ENCODE peak calls at places on chromosomes 13 and 19, in eight cellular contexts. One of them, this sample, is unnamed.

GRCh38 chr19:14073232-14073924 is 792 bp downstream of the MISP3 start:
- DNase-seq in psoas muscle: peak; percentile 83
- DNase-seq in body of pancreas: peak; percentile 81
- DNase-seq in effector memory CD4-positive, alpha-beta T cell: peak; percentile 63
- DNase-seq in GM06990: peak; percentile 85
- DNase-seq in BJ: no peak
- DNase-seq in SK-N-SH: peak; percentile 92
- DNase-seq in hepatocyte: peak; percentile 91
- DNase-seq in this sample: peak; percentile 92

GRCh38 chr13:50909605-50910482 is at the start of gene RNASEH2B:
- DNase-seq in effector memory CD4-positive, alpha-beta T cell: peak; percentile 59
- DNase-seq in BJ: no peak
- DNase-seq in body of pancreas: peak; percentile 65
- DNase-seq in GM06990: peak; percentile 93
- DNase-seq in SK-N-SH: peak; percentile 89
- DNase-seq in hepatocyte: peak; percentile 79
- DNase-seq in psoas muscle: peak; percentile 73
- DNase-seq in this sample: peak; percentile 81

GRCh38 chr13:24040835-24041234 is 119.7 kb upstream of the SPATA13 start:
- DNase-seq in effector memory CD4-positive, alpha-beta T cell: no peak
- DNase-seq in BJ: no peak
- DNase-seq in SK-N-SH: no peak
- DNase-seq in hepatocyte: no peak
- DNase-seq in psoas muscle: no peak
- DNase-seq in GM06990: no peak
- DNase-seq in body of pancreas: no peak
- DNase-seq in this sample: peak; percentile 72

GRCh38 chr19:44303976-44304568 is 753 bp downstream of the ZNF235 start:
- DNase-seq in psoas muscle: no peak
- DNase-seq in SK-N-SH: peak; percentile 62
- DNase-seq in body of pancreas: no peak
- DNase-seq in hepatocyte: peak; percentile 39
- DNase-seq in BJ: peak; percentile 24
- DNase-seq in GM06990: no peak
- DNase-seq in effector memory CD4-positive, alpha-beta T cell: no peak
- DNase-seq in this sample: peak; percentile 60

GRCh38 chr13:113527272-113527958 is 36.9 kb upstream of the DCUN1D2 start:
- DNase-seq in psoas muscle: no peak
- DNase-seq in SK-N-SH: no peak
- DNase-seq in hepatocyte: no peak
- DNase-seq in body of pancreas: no peak
- DNase-seq in GM06990: no peak
- DNase-seq in BJ: no peak
- DNase-seq in effector memory CD4-positive, alpha-beta T cell: no peak
- DNase-seq in this sample: no peak

GRCh38 chr13:101552797-101553196 is 100.3 kb downstream of the ITGBL1 start:
- DNase-seq in hepatocyte: no peak
- DNase-seq in psoas muscle: no peak
- DNase-seq in BJ: peak; percentile 41
- DNase-seq in SK-N-SH: no peak
- DNase-seq in effector memory CD4-positive, alpha-beta T cell: no peak
- DNase-seq in body of pancreas: no peak
- DNase-seq in GM06990: no peak
- DNase-seq in this sample: no peak

GRCh38 chr19:961866-962620 is 22.1 kb upstream of the WDR18 start:
- DNase-seq in BJ: no peak
- DNase-seq in effector memory CD4-positive, alpha-beta T cell: no peak
- DNase-seq in GM06990: no peak
- DNase-seq in SK-N-SH: no peak
- DNase-seq in hepatocyte: peak; percentile 89
- DNase-seq in body of pancreas: no peak
- DNase-seq in psoas muscle: no peak
- DNase-seq in this sample: no peak

GRCh38 chr13:80010846-80011245 is 330.1 kb downstream of the SPRY2 start:
- DNase-seq in effector memory CD4-positive, alpha-beta T cell: no peak
- DNase-seq in GM06990: no peak
- DNase-seq in BJ: no peak
- DNase-seq in SK-N-SH: no peak
- DNase-seq in psoas muscle: no peak
- DNase-seq in body of pancreas: no peak
- DNase-seq in hepatocyte: no peak
- DNase-seq in this sample: no peak

GRCh38 chr13:109394311-109394988 is 391.9 kb downstream of the IRS2 start:
- DNase-seq in effector memory CD4-positive, alpha-beta T cell: no peak
- DNase-seq in psoas muscle: no peak
- DNase-seq in SK-N-SH: no peak
- DNase-seq in GM06990: no peak
- DNase-seq in body of pancreas: no peak
- DNase-seq in BJ: no peak
- DNase-seq in hepatocyte: no peak
- DNase-seq in this sample: no peak

GRCh38 chr19:12801466-12802266 is at the start of the genes PRDX2 and THSD8:
- DNase-seq in hepatocyte: peak; percentile 92
- DNase-seq in psoas muscle: peak; percentile 86
- DNase-seq in effector memory CD4-positive, alpha-beta T cell: peak; percentile 59
- DNase-seq in BJ: no peak
- DNase-seq in GM06990: peak; percentile 92
- DNase-seq in body of pancreas: peak; percentile 90
- DNase-seq in SK-N-SH: peak; percentile 94
- DNase-seq in this sample: peak; percentile 93

GRCh38 chr19:31351212-31352193 is 2.3 kb upstream of the TSHZ3 start:
- DNase-seq in BJ: no peak
- DNase-seq in GM06990: no peak
- DNase-seq in effector memory CD4-positive, alpha-beta T cell: no peak
- DNase-seq in body of pancreas: no peak
- DNase-seq in psoas muscle: peak; percentile 39
- DNase-seq in SK-N-SH: peak; percentile 74
- DNase-seq in hepatocyte: peak; percentile 45
- DNase-seq in this sample: peak; percentile 68

GRCh38 chr13:30835442-30835841 is 70.6 kb upstream of the MEDAG start:
- DNase-seq in BJ: no peak
- DNase-seq in hepatocyte: peak; percentile 75
- DNase-seq in body of pancreas: no peak
- DNase-seq in psoas muscle: no peak
- DNase-seq in GM06990: no peak
- DNase-seq in SK-N-SH: no peak
- DNase-seq in effector memory CD4-positive, alpha-beta T cell: no peak
- DNase-seq in this sample: no peak

GRCh38 chr19:5042556-5042955 is 73.6 kb downstream of the KDM4B start:
- DNase-seq in hepatocyte: no peak
- DNase-seq in psoas muscle: no peak
- DNase-seq in effector memory CD4-positive, alpha-beta T cell: no peak
- DNase-seq in BJ: no peak
- DNase-seq in body of pancreas: no peak
- DNase-seq in GM06990: no peak
- DNase-seq in SK-N-SH: no peak
- DNase-seq in this sample: peak; percentile 43
- H3K36me3 ChIP-seq in hepatocyte: no peaks in the 10 kb centered on the region
- H3K36me3 ChIP-seq in psoas muscle: peaks cover 25% of the 10 kb centered on the region
- H3K36me3 ChIP-seq in effector memory CD4-positive, alpha-beta T cell: peaks cover 30% of the 10 kb centered on the region
- H3K36me3 ChIP-seq in BJ: peaks cover 45% of the 10 kb centered on the region
- H3K36me3 ChIP-seq in body of pancreas: peaks cover 6% of the 10 kb centered on the region
- H3K36me3 ChIP-seq in GM06990: peaks cover 20% of the 10 kb centered on the region
- H3K36me3 ChIP-seq in SK-N-SH: peaks cover 26% of the 10 kb centered on the region
- H3K36me3 ChIP-seq in this sample: no peaks in the 10 kb centered on the region

GRCh38 chr19:6417713-6418561 is 6.7 kb downstream of the KHSRP start:
- DNase-seq in SK-N-SH: peak; percentile 84
- DNase-seq in GM06990: no peak
- DNase-seq in effector memory CD4-positive, alpha-beta T cell: no peak
- DNase-seq in psoas muscle: no peak
- DNase-seq in body of pancreas: no peak
- DNase-seq in BJ: no peak
- DNase-seq in hepatocyte: no peak
- DNase-seq in this sample: peak; percentile 66
- H3K36me3 ChIP-seq in SK-N-SH: peaks cover 84% of the 10 kb centered on the region
- H3K36me3 ChIP-seq in GM06990: peaks cover 57% of the 10 kb centered on the region
- H3K36me3 ChIP-seq in effector memory CD4-positive, alpha-beta T cell: peaks cover 79% of the 10 kb centered on the region
- H3K36me3 ChIP-seq in psoas muscle: peaks cover 93% of the 10 kb centered on the region
- H3K36me3 ChIP-seq in body of pancreas: peaks cover 33% of the 10 kb centered on the region
- H3K36me3 ChIP-seq in BJ: peaks cover 56% of the 10 kb centered on the region
- H3K36me3 ChIP-seq in hepatocyte: no peaks in the 10 kb centered on the region
- H3K36me3 ChIP-seq in this sample: no peaks in the 10 kb centered on the region

DNA sequence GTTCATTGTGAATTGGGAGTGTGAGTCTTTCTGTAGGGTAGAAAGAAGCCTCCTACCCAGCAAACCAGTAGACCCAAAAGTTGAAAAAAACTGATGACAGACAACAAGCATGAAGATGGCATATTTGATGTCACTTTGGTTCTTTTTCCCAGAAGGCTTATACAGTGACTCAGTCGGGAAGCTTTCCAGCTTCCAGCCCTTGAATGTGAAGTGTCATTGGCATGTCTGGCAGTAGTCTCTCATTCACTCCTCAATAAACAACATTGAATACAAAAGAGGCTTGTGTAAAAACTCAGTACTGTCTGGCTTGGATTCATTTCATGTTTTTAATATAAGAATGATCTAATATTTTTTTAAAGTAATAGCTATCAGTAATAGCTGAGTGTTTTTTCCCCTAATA is 68.7 kb downstream of the IPO5 start:
- DNase-seq in effector memory CD4-positive, alpha-beta T cell: no peak
- DNase-seq in BJ: peak; percentile 51
- DNase-seq in body of pancreas: no peak
- DNase-seq in SK-N-SH: no peak
- DNase-seq in psoas muscle: no peak
- DNase-seq in hepatocyte: no peak
- DNase-seq in GM06990: no peak
- DNase-seq in this sample: no peak
- H3K36me3 ChIP-seq in effector memory CD4-positive, alpha-beta T cell: peaks cover 33% of the 10 kb centered on the region
- H3K36me3 ChIP-seq in BJ: peaks cover 6% of the 10 kb centered on the region
- H3K36me3 ChIP-seq in body of pancreas: peaks cover 17% of the 10 kb centered on the region
- H3K36me3 ChIP-seq in SK-N-SH: peaks cover 61% of the 10 kb centered on the region
- H3K36me3 ChIP-seq in psoas muscle: peaks cover 72% of the 10 kb centered on the region
- H3K36me3 ChIP-seq in hepatocyte: no peaks in the 10 kb centered on the region
- H3K36me3 ChIP-seq in GM06990: peaks cover 15% of the 10 kb centered on the region
- H3K36me3 ChIP-seq in this sample: peaks cover 22% of the 10 kb centered on the region

GRCh38 chr19:36079389-36079788 is 24.7 kb downstream of the WDR62 start:
- DNase-seq in hepatocyte: no peak
- DNase-seq in SK-N-SH: no peak
- DNase-seq in BJ: no peak
- DNase-seq in psoas muscle: no peak
- DNase-seq in effector memory CD4-positive, alpha-beta T cell: no peak
- DNase-seq in body of pancreas: no peak
- DNase-seq in GM06990: no peak
- DNase-seq in this sample: no peak
- H3K36me3 ChIP-seq in hepatocyte: no peaks in the 10 kb centered on the region
- H3K36me3 ChIP-seq in SK-N-SH: peaks cover 15% of the 10 kb centered on the region
- H3K36me3 ChIP-seq in BJ: no peaks in the 10 kb centered on the region
- H3K36me3 ChIP-seq in psoas muscle: no peaks in the 10 kb centered on the region
- H3K36me3 ChIP-seq in effector memory CD4-positive, alpha-beta T cell: no peaks in the 10 kb centered on the region
- H3K36me3 ChIP-seq in body of pancreas: no peaks in the 10 kb centered on the region
- H3K36me3 ChIP-seq in GM06990: peaks cover 14% of the 10 kb centered on the region
- H3K36me3 ChIP-seq in this sample: peaks cover 3% of the 10 kb centered on the region

DNA sequence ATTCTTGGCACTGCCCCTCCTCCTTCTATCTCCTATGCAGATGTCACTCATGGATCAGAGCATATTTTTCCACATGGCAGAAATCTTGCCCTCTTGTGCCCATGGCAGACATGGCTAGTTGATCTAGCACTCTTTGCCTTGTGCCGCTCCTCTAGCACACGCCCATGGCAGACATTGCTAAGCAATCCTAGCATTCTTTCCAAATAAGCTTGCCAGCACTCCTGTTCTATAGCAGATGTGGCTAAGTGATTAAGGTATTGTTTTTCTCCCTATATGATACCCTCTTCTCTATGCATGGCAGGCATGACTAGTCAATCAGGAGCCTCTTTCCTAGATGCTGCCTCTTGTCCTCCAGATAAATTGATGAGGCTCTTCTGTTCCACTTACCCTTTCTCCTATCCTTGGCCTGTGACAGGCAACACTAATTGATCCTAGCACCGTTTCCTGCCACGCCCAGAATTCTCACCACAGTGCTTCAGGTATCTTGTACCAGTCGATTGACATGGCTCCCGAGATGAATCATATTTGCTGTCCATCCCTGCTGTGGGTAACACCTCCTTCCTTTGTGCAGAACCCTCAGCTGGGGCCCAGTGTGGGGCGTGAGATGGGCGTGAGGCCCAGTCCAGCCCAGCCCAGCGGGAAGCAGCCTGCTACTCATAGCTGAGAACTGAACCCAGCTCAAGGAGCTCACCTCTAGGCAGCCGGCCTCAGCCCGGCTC is 26.9 kb downstream of the TMED1 start:
- DNase-seq in body of pancreas: no peak
- DNase-seq in psoas muscle: no peak
- DNase-seq in effector memory CD4-positive, alpha-beta T cell: no peak
- DNase-seq in SK-N-SH: no peak
- DNase-seq in BJ: no peak
- DNase-seq in hepatocyte: peak; percentile 44
- DNase-seq in GM06990: no peak
- DNase-seq in this sample: no peak
- H3K36me3 ChIP-seq in body of pancreas: peaks cover 4% of the 10 kb centered on the region
- H3K36me3 ChIP-seq in psoas muscle: peaks cover 92% of the 10 kb centered on the region
- H3K36me3 ChIP-seq in effector memory CD4-positive, alpha-beta T cell: peaks cover 44% of the 10 kb centered on the region
- H3K36me3 ChIP-seq in SK-N-SH: peaks cover 31% of the 10 kb centered on the region
- H3K36me3 ChIP-seq in BJ: peaks cover 18% of the 10 kb centered on the region
- H3K36me3 ChIP-seq in hepatocyte: no peaks in the 10 kb centered on the region
- H3K36me3 ChIP-seq in GM06990: peaks cover 44% of the 10 kb centered on the region
- H3K36me3 ChIP-seq in this sample: no peaks in the 10 kb centered on the region

GRCh38 chr19:6732803-6733337 is 4.5 kb downstream of the GPR108 start:
- DNase-seq in body of pancreas: no peak
- DNase-seq in effector memory CD4-positive, alpha-beta T cell: no peak
- DNase-seq in psoas muscle: no peak
- DNase-seq in GM06990: no peak
- DNase-seq in SK-N-SH: peak; percentile 20
- DNase-seq in hepatocyte: no peak
- DNase-seq in BJ: no peak
- DNase-seq in this sample: no peak
- H3K36me3 ChIP-seq in body of pancreas: no peaks in the 10 kb centered on the region
- H3K36me3 ChIP-seq in effector memory CD4-positive, alpha-beta T cell: peaks cover 15% of the 10 kb centered on the region
- H3K36me3 ChIP-seq in psoas muscle: peaks cover 44% of the 10 kb centered on the region
- H3K36me3 ChIP-seq in GM06990: peaks cover 18% of the 10 kb centered on the region
- H3K36me3 ChIP-seq in SK-N-SH: peaks cover 5% of the 10 kb centered on the region
- H3K36me3 ChIP-seq in hepatocyte: no peaks in the 10 kb centered on the region
- H3K36me3 ChIP-seq in BJ: peaks cover 13% of the 10 kb centered on the region
- H3K36me3 ChIP-seq in this sample: no peaks in the 10 kb centered on the region

GRCh38 chr13:47929156-47929555 is 71.9 kb downstream of the SUCLA2 start:
- DNase-seq in psoas muscle: no peak
- DNase-seq in effector memory CD4-positive, alpha-beta T cell: no peak
- DNase-seq in body of pancreas: no peak
- DNase-seq in SK-N-SH: no peak
- DNase-seq in BJ: no peak
- DNase-seq in hepatocyte: no peak
- DNase-seq in GM06990: no peak
- DNase-seq in this sample: no peak
- H3K36me3 ChIP-seq in psoas muscle: no peaks in the 10 kb centered on the region
- H3K36me3 ChIP-seq in effector memory CD4-positive, alpha-beta T cell: no peaks in the 10 kb centered on the region
- H3K36me3 ChIP-seq in body of pancreas: no peaks in the 10 kb centered on the region
- H3K36me3 ChIP-seq in SK-N-SH: no peaks in the 10 kb centered on the region
- H3K36me3 ChIP-seq in BJ: no peaks in the 10 kb centered on the region
- H3K36me3 ChIP-seq in hepatocyte: no peaks in the 10 kb centered on the region
- H3K36me3 ChIP-seq in GM06990: no peaks in the 10 kb centered on the region
- H3K36me3 ChIP-seq in this sample: no peaks in the 10 kb centered on the region

GRCh38 chr19:2226051-2226839 is 9.9 kb downstream of the PLEKHJ1 start:
- DNase-seq in GM06990: no peak
- DNase-seq in BJ: no peak
- DNase-seq in body of pancreas: no peak
- DNase-seq in psoas muscle: no peak
- DNase-seq in effector memory CD4-positive, alpha-beta T cell: no peak
- DNase-seq in hepatocyte: no peak
- DNase-seq in SK-N-SH: no peak
- DNase-seq in this sample: no peak
- H3K36me3 ChIP-seq in GM06990: peaks cover 40% of the 10 kb centered on the region
- H3K36me3 ChIP-seq in BJ: peaks cover 47% of the 10 kb centered on the region
- H3K36me3 ChIP-seq in body of pancreas: peaks cover 8% of the 10 kb centered on the region
- H3K36me3 ChIP-seq in psoas muscle: peaks cover 82% of the 10 kb centered on the region
- H3K36me3 ChIP-seq in effector memory CD4-positive, alpha-beta T cell: peaks cover 47% of the 10 kb centered on the region
- H3K36me3 ChIP-seq in hepatocyte: no peaks in the 10 kb centered on the region
- H3K36me3 ChIP-seq in SK-N-SH: peaks cover 64% of the 10 kb centered on the region
- H3K36me3 ChIP-seq in this sample: no peaks in the 10 kb centered on the region

This sample was measured in neural progenitor cell.